ENCODE peak calls at places on chromosomes 7 and 10, in four cellular contexts. R is EL; H is CD4-positive, alpha-beta T cell; N is H4. S is an unnamed sample.

GRCh38 chr7:138563808-138564207 is 103.7 kb downstream of the TRIM24 start:
- DNase-seq in R (no peak), H (no peak), N (no peak), S (peak; percentile 14)

GRCh38 chr10:22345301-22346086 is at the start of gene SPAG6:
- DNase-seq in R (no peak), H (no peak), N (no peak), S (peak; percentile 51)

GRCh38 chr10:83606275-83606674 is 533.0 kb upstream of the GHITM start:
- DNase-seq in R (no peak), H (no peak), N (peak; percentile 29), S (peak; percentile 15)

GRCh38 chr10:73537288-73537687 is 41.5 kb upstream of the PPP3CB start:
- DNase-seq in R (no peak), H (no peak), N (no peak), S (no peak)

GRCh38 chr10:28810062-28810870 is 132.9 kb downstream of the BAMBI start:
- DNase-seq in R (no peak), H (no peak), N (peak; percentile 42), S (no peak)

GRCh38 chr7:66283003-66283920 is 78.1 kb downstream of the TPST1 start:
- DNase-seq in R (peak; percentile 79), H (no peak), N (peak; percentile 79), S (no peak)

GRCh38 chr7:138951953-138952352 is 29.2 kb downstream of the KIAA1549 start:
- DNase-seq in R (no peak), H (no peak), N (no peak), S (no peak)

GRCh38 chr10:113646337-113647201 is 17.3 kb downstream of the NRAP start:
- DNase-seq in R (no peak), H (no peak), N (no peak), S (peak; percentile 65)

GRCh38 chr7:25926009-25926408 is 226.0 kb upstream of the NFE2L3 start:
- DNase-seq in R (no peak), H (no peak), N (peak; percentile 88), S (no peak)

GRCh38 chr10:94205370-94205930 is 157.3 kb downstream of the NOC3L start:
- DNase-seq in R (no peak), H (no peak), N (no peak), S (peak; percentile 48)

GRCh38 chr7:4830176-4830575 is 31.7 kb downstream of the PAPOLB start:
- DNase-seq in R (peak; percentile 34), H (peak; percentile 38), N (peak; percentile 87), S (peak; percentile 81)

GRCh38 chr10:17445400-17445998 is 8.9 kb downstream of the ST8SIA6 start:
- DNase-seq in R (peak; percentile 10), H (no peak), N (no peak), S (peak; percentile 54)

GRCh38 chr10:33237736-33238624 is 96.5 kb downstream of the NRP1 start:
- DNase-seq in R (peak; percentile 98), H (no peak), N (peak; percentile 90), S (no peak)

GRCh38 chr7:157615101-157615817 is 278.5 kb downstream of the DNAJB6 start:
- DNase-seq in R (no peak), H (no peak), N (peak; percentile 70), S (no peak)

GRCh38 chr10:58412502-58412961 is 27.3 kb downstream of the TFAM start:
- DNase-seq in R (peak; percentile 94), H (no peak), N (peak; percentile 6), S (no peak)

GRCh38 chr10:121080324-121080807 is 229.2 kb downstream of the WDR11 start:
- DNase-seq in R (no peak), H (no peak), N (no peak), S (peak; percentile 75)

GRCh38 chr10:124697443-124697836 is 46.7 kb downstream of the FAM53B start:
- DNase-seq in R (no peak), H (no peak), N (no peak), S (no peak)

GRCh38 chr10:86367339-86367951 is 850 bp upstream of the GRID1 start:
- DNase-seq in R (no peak), H (no peak), N (no peak), S (peak; percentile 75)

GRCh38 chr10:63206576-63206975 is 73.4 kb downstream of the NRBF2 start:
- DNase-seq in R (no peak), H (no peak), N (no peak), S (no peak)

GRCh38 chr7:43454936-43455518 is 127.9 kb upstream of the STK17A start:
- DNase-seq in R (peak; percentile 49), H (no peak), N (peak; percentile 75), S (no peak)

GRCh38 chr7:123143206-123143605 is 56.6 kb downstream of the SLC13A1 start:
- DNase-seq in R (no peak), H (no peak), N (no peak), S (no peak)

GRCh38 chr7:86814980-86815379 is 171.3 kb downstream of the GRM3 start:
- DNase-seq in R (peak; percentile 0), H (no peak), N (peak; percentile 53), S (no peak)

GRCh38 chr7:41877118-41877517 is 174.2 kb upstream of the INHBA start:
- DNase-seq in R (no peak), H (no peak), N (no peak), S (no peak)

GRCh38 chr10:50395279-50395678 is 144.0 kb upstream of the ASAH2 start:
- DNase-seq in R (no peak), H (no peak), N (no peak), S (no peak)

GRCh38 chr10:118922226-118922625 is 107.3 kb upstream of the NANOS1 start:
- DNase-seq in R (peak; percentile 6), H (no peak), N (no peak), S (no peak)

GRCh38 chr7:129874722-129875121 is 78.0 kb downstream of the UBE2H start:
- DNase-seq in R (no peak), H (no peak), N (no peak), S (no peak)

GRCh38 chr7:25653412-25653811 is 425.1 kb upstream of the NPVF start:
- DNase-seq in R (no peak), H (no peak), N (no peak), S (no peak)

GRCh38 chr7:2738766-2739549 is 51.0 kb downstream of the AMZ1 start:
- DNase-seq in R (no peak), H (no peak), N (no peak), S (no peak)

GRCh38 chr10:45211576-45211975 is 103.8 kb downstream of the OR13A1 start:
- DNase-seq in R (no peak), H (no peak), N (no peak), S (no peak)

GRCh38 chr7:29449569-29450260 is 113.9 kb upstream of the PRR15 start:
- DNase-seq in R (no peak), H (no peak), N (peak; percentile 62), S (no peak)

GRCh38 chr7:101901661-101902491 is 84.5 kb downstream of the CUX1 start:
- DNase-seq in R (no peak), H (no peak), N (no peak), S (peak; percentile 65)

GRCh38 chr7:84999450-84999849 is 187.4 kb downstream of the SEMA3D start:
- DNase-seq in R (no peak), H (no peak), N (no peak), S (no peak)

GRCh38 chr10:69835875-69836727 is 34.4 kb downstream of the COL13A1 start:
- DNase-seq in R (no peak), H (no peak), N (no peak), S (no peak)

GRCh38 chr7:37018954-37019353 is 294.7 kb upstream of the AOAH start:
- DNase-seq in R (no peak), H (no peak), N (no peak), S (no peak)

S was measured in right cardiac atrium.